ENCODE peak calls at places on chromosomes 3 and 15, in nine cellular contexts. U is neural progenitor cell, M is AG04450, H is osteocyte, Z is cardiac fibroblast, A is GM12864, R is bronchial epithelial cell, S is HCT116, C is AG09319. X is an unnamed sample.

GRCh38 chr3:132417695-132418520 is 606 bp downstream of the DNAJC13 start:
- DNase-seq in C (no peak), S (no peak), H (no peak), M (peak; percentile 20), R (peak; percentile 74), A (peak; percentile 46), U (peak; percentile 68), Z (peak; percentile 84), X (peak; percentile 72)

GRCh38 chr3:124202754-124203153 is 210.8 kb upstream of the ROPN1 start:
- DNase-seq in A (no peak), S (no peak), H (no peak), U (no peak), R (no peak), M (no peak), Z (peak; percentile 37), C (no peak), X (no peak)

GRCh38 chr3:13277860-13278531 is 142.1 kb downstream of the NUP210 start:
- DNase-seq in M (no peak), H (no peak), A (no peak), C (no peak), R (peak; percentile 31), S (no peak), U (no peak), Z (no peak), X (peak; percentile 44)

GRCh38 chr3:113275876-113276580 is 64.7 kb downstream of the BOC start:
- DNase-seq in U (peak; percentile 93), S (no peak), R (peak; percentile 21), M (no peak), A (peak; percentile 27), C (peak; percentile 69), Z (peak; percentile 72), H (no peak), X (peak; percentile 7)

GRCh38 chr15:77070500-77071337 is at the start of gene TSPAN3:
- DNase-seq in A (peak; percentile 64), C (peak; percentile 69), S (peak; percentile 75), H (peak; percentile 98), Z (peak; percentile 94), U (peak; percentile 98), M (peak; percentile 74), R (peak; percentile 72), X (peak; percentile 93)

GRCh38 chr3:126266291-126266840 is 86.0 kb upstream of the ALDH1L1 start:
- DNase-seq in M (no peak), Z (peak; percentile 61), C (no peak), U (peak; percentile 63), S (no peak), H (peak; percentile 84), R (no peak), A (no peak), X (no peak)

GRCh38 chr3:185693985-185694675 is 108.0 kb downstream of the SENP2 start:
- DNase-seq in Z (peak; percentile 33), U (no peak), H (no peak), S (no peak), R (no peak), C (no peak), M (no peak), A (no peak), X (no peak)

GRCh38 chr3:49276475-49277356 is at the start of gene C3orf62:
- DNase-seq in R (peak; percentile 55), H (peak; percentile 85), U (peak; percentile 51), A (peak; percentile 39), S (no peak), C (peak; percentile 64), Z (peak; percentile 91), M (peak; percentile 47), X (peak; percentile 86)

GRCh38 chr3:195031574-195032003 is 239.4 kb downstream of the XXYLT1 start:
- DNase-seq in Z (no peak), S (no peak), R (no peak), M (no peak), H (no peak), U (no peak), A (no peak), C (no peak), X (no peak)

GRCh38 chr3:137259089-137259488 is 301.3 kb downstream of the IL20RB start:
- DNase-seq in H (no peak), U (no peak), S (no peak), C (no peak), A (no peak), Z (no peak), R (no peak), M (no peak), X (no peak)

GRCh38 chr3:57689367-57690053 is 3.4 kb downstream of the DENND6A start:
- DNase-seq in R (no peak), Z (no peak), H (peak; percentile 13), S (no peak), C (no peak), U (peak; percentile 63), A (no peak), M (no peak), X (no peak)

GRCh38 chr3:38397320-38397719 is 50.7 kb downstream of the XYLB start:
- DNase-seq in A (no peak), S (no peak), M (no peak), C (peak; percentile 0), R (peak; percentile 35), Z (peak; percentile 52), U (peak; percentile 86), H (peak; percentile 74), X (peak; percentile 8)

GRCh38 chr15:34620814-34621213 is 37.4 kb upstream of the GOLGA8B start:
- DNase-seq in H (no peak), C (no peak), A (no peak), Z (no peak), R (no peak), M (no peak), S (no peak), U (no peak), X (no peak)

GRCh38 chr15:33226559-33227181 is 32.2 kb upstream of the FMN1 start:
- DNase-seq in A (peak; percentile 52), M (no peak), C (no peak), Z (peak; percentile 38), R (peak; percentile 75), U (peak; percentile 33), S (peak; percentile 70), H (no peak), X (peak; percentile 44)

DNA sequence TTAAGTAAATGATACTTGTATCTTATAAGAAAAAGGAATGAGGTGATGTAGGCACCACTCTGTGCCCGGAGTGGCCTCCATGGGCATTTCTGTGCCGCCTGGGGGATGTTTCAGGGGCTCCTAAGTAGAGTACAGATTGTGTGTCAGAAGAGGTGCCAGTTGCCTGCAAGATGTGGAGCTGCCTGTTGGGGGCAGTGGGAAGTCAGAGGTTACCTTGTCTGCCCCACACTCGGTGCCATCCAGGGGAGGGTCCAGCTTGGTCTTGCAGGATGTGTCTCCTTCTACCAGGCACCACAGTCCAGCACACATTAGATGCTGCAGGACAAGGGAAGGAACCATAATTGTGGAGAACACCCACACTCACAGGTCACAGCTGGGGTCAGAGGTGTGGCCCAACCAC is 208.8 kb downstream of the ADAMTS17 start:
- DNase-seq in U (peak; percentile 22), M (no peak), C (no peak), H (no peak), S (no peak), Z (no peak), A (no peak), R (no peak), X (no peak)
- TF ChIP-seq CTCF in U (peak; percentile 31), M (no peak), C (no peak), H (no peak), S (no peak), Z (no peak), A (peak; percentile 9), R (no peak), X (no peak)

DNA sequence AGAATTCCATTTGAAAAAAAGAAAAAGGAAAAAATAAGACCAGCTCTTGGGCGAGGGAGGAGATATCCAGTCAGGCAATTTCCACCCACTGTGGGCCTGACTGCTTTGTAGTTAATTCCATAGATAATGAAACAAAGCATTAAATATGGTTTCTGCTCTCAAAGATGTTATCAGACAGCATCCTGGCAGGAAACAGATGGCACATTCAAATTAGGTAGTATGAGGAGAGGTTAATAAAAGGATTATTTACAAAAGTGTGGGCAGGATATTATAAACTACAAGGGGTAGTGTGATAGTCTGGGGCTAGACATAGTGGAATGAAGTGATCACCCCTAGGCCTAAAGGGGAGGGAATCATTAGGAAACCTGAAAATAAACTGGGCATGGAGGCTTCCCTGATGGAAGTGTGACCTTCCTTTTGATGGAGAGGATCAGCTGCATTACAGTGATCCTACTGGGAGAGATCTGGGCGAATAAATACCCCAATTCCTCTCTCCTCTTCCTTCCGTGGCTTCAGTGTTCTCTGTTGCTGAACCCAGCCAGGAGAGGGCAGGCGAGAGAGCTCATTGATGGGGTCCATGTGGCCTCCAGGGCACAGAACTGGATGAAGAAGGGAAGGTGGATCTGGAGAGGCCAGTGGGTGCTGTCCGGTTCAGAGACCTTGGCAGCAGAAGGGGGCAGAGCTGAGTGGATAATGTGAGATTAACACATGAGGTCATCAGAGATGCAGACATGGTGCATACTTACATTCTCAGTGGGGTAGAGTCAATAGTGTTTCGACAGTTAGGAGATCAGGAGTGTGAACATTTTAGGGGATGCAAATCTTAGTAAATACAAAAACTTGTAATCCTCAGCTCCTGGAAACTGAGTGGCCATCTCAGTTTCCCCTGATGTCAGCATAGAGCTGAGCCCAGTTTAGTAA is 193.5 kb downstream of the CLSTN2 start:
- DNase-seq in A (no peak), U (peak; percentile 67), M (no peak), C (no peak), R (peak; percentile 7), H (no peak), Z (peak; percentile 26), S (peak; percentile 1), X (peak; percentile 41)
- TF ChIP-seq CTCF in A (peak; percentile 80), U (peak; percentile 70), M (peak; percentile 57), C (peak; percentile 71), R (peak; percentile 55), H (peak; percentile 38), Z (peak; percentile 56), S (peak; percentile 74), X (no peak)

DNA sequence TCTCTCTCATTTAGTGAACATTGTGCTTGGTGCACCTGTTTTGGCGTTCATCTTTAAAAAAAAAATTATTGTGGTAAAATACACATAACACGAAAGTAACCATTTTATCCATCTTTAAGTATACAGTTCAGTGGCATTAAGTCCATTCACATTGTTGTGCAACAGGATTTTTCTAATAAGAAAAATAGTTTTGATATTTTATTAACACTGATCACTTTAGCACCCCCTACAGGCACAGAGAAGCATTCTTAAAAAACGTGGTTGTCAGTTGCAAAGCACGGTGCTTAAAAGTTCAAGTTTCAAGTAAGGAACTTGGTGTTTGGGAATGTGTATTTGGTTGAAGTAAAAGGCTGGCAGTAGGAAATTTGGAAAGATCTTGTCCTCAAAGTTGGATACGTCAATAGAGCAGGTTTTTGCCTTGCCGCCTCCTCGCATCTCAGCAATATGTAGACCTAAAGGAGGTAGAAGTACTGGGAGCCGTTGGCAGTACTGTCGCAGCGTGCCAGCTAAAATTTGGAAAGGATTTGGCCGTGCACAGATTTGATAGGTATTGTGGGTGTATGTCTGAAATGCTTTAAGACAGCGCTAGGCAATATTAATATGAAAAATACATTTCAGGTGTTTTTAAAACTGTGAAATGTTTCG is 110.4 kb downstream of the LRRC28 start:
- DNase-seq in U (peak; percentile 33), M (no peak), Z (peak; percentile 19), A (no peak), C (no peak), H (no peak), R (peak; percentile 44), S (no peak), X (no peak)
- TF ChIP-seq CTCF in U (peak; percentile 78), M (peak; percentile 56), Z (peak; percentile 52), A (peak; percentile 30), C (peak; percentile 25), H (peak; percentile 51), R (peak; percentile 36), S (peak; percentile 70), X (peak; percentile 67)

DNA sequence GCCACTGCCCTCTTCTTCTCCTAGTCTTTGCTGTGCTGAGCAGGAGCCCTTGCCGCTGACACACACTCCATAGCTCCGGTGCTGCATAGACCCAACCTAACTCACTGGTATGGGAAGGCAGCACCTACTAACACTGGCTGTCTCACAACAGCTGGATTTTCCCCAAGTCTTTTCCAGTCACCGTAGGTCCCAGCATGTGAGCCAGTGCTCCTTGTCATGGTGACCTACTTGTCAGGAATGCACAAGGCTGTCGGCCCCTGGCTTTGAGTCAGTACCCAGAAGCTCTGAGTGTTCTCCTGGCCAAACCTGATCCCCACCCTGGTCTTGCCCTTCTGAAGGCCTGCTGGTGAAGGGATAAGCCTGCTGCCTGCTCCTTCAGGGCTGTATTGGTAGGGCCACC is 25.7 kb downstream of the AMOTL2 start:
- DNase-seq in A (no peak), Z (peak; percentile 36), C (no peak), S (peak; percentile 48), U (no peak), M (no peak), R (peak; percentile 83), H (no peak), X (no peak)
- TF ChIP-seq CTCF in A (no peak), Z (no peak), C (no peak), S (no peak), U (no peak), M (no peak), R (no peak), H (no peak), X (no peak)

X was measured in activated CD8-positive, alpha-beta T cell treated with anti-CD3 and anti-CD28 coated beads for 36 hours.